ENCODE peak calls at places on chromosomes 12 and 14, in eight cellular contexts. E is astrocyte of the spinal cord, H is OCI-M1, D is brain microvascular endothelial cell, O is GM10248, M is KBM-7, R is neural crest cell, P is GM06990. N is an unnamed sample.

GRCh38 chr14:22059201-22059600 is 385.6 kb upstream of the OR4E1 start:
- DNase-seq in E (no peak), H (no peak), D (no peak), O (no peak), M (no peak), R (no peak), P (no peak), N (no peak)

GRCh38 chr14:55665067-55665700 is 85.2 kb downstream of the KTN1 start:
- DNase-seq in E (peak; percentile 37), H (no peak), D (no peak), O (no peak), M (no peak), R (no peak), P (no peak), N (peak; percentile 73)

GRCh38 chr14:31229638-31230229 is 22.1 kb upstream of the HECTD1 start:
- DNase-seq in E (peak; percentile 87), H (peak; percentile 98), D (peak; percentile 93), O (no peak), M (peak; percentile 86), R (no peak), P (no peak), N (peak; percentile 100)

GRCh38 chr12:65540140-65540539 is 261.7 kb downstream of the MSRB3 start:
- DNase-seq in E (no peak), H (no peak), D (no peak), O (no peak), M (no peak), R (no peak), P (no peak), N (no peak)

GRCh38 chr14:89406941-89407340 is 10.1 kb downstream of the FOXN3 start:
- DNase-seq in E (no peak), H (no peak), D (no peak), O (no peak), M (no peak), R (no peak), P (no peak), N (peak; percentile 19)

GRCh38 chr12:53383258-53383657 is 3.3 kb downstream of the SP1 start:
- DNase-seq in E (no peak), H (no peak), D (no peak), O (no peak), M (no peak), R (no peak), P (no peak), N (no peak)

GRCh38 chr12:64611430-64612286 is 1.4 kb downstream of the RASSF3 start:
- DNase-seq in E (peak; percentile 36), H (peak; percentile 79), D (peak; percentile 9), O (no peak), M (peak; percentile 37), R (peak; percentile 5), P (no peak), N (peak; percentile 29)

GRCh38 chr12:91951571-91951970 is 194.1 kb downstream of the BTG1 start:
- DNase-seq in E (peak; percentile 4), H (no peak), D (no peak), O (no peak), M (no peak), R (no peak), P (no peak), N (no peak)

GRCh38 chr14:26522985-26523384 is 74.8 kb downstream of the NOVA1 start:
- DNase-seq in E (peak; percentile 88), H (no peak), D (no peak), O (no peak), M (no peak), R (no peak), P (no peak), N (peak; percentile 89)

GRCh38 chr12:68119724-68120211 is 39.8 kb downstream of the IFNG start:
- DNase-seq in E (no peak), H (no peak), D (no peak), O (peak; percentile 41), M (no peak), R (no peak), P (peak; percentile 41), N (peak; percentile 6)

GRCh38 chr14:53858344-53858682 is 98.3 kb downstream of the BMP4 start:
- DNase-seq in E (no peak), H (no peak), D (no peak), O (no peak), M (no peak), R (no peak), P (no peak), N (no peak)

GRCh38 chr14:33061667-33062325 is 123.1 kb downstream of the NPAS3 start:
- DNase-seq in E (no peak), H (peak; percentile 10), D (no peak), O (no peak), M (no peak), R (no peak), P (no peak), N (no peak)

GRCh38 chr14:20456971-20457370 is 1.9 kb downstream of the APEX1 start:
- DNase-seq in E (no peak), H (no peak), D (no peak), O (no peak), M (no peak), R (no peak), P (no peak), N (no peak)

GRCh38 chr14:106187176-106187670 is 660.8 kb downstream of the TMEM121 start:
- DNase-seq in E (no peak), H (no peak), D (no peak), O (no peak), M (no peak), R (no peak), P (no peak), N (no peak)

GRCh38 chr12:51391047-51391837 is at the start of gene GALNT6:
- DNase-seq in E (no peak), H (peak; percentile 78), D (no peak), O (peak; percentile 89), M (peak; percentile 82), R (peak; percentile 9), P (peak; percentile 85), N (no peak)

GRCh38 chr14:91245029-91245428 is 525 bp upstream of the GPR68 start:
- DNase-seq in E (no peak), H (no peak), D (no peak), O (no peak), M (no peak), R (no peak), P (no peak), N (no peak)

GRCh38 chr12:54394281-54394719 is 9.8 kb upstream of the ZNF385A start:
- DNase-seq in E (peak; percentile 33), H (peak; percentile 91), D (peak; percentile 35), O (no peak), M (peak; percentile 73), R (peak; percentile 60), P (no peak), N (peak; percentile 34)

GRCh38 chr12:48999371-49000131 is at the start of gene DDN:
- DNase-seq in E (peak; percentile 47), H (peak; percentile 80), D (peak; percentile 54), O (peak; percentile 81), M (peak; percentile 93), R (no peak), P (peak; percentile 82), N (peak; percentile 52)

GRCh38 chr14:88834883-88835431 is 10.5 kb downstream of the TTC8 start:
- DNase-seq in E (peak; percentile 85), H (no peak), D (peak; percentile 54), O (no peak), M (no peak), R (no peak), P (no peak), N (peak; percentile 79)

GRCh38 chr12:1217191-1217949 is 226.3 kb downstream of the ERC1 start:
- DNase-seq in E (peak; percentile 78), H (no peak), D (peak; percentile 71), O (no peak), M (no peak), R (no peak), P (no peak), N (peak; percentile 82)

N was measured in fibroblast of lung.